ENCODE peak calls at places on chromosomes 11 and 22, in four cellular contexts. L is mesenchymal stem cell, N is aorta, J is lower leg skin. S is an unnamed sample.

GRCh38 chr11:578276-579035 is 2.2 kb downstream of the PHRF1 start:
- DNase-seq in J (no peak), N (no peak), L (no peak), S (no peak)

GRCh38 chr11:101128571-101129202 is 926 bp downstream of the PGR start:
- DNase-seq in J (peak; percentile 82), L (peak; percentile 4), N (peak; percentile 50), S (no peak)

GRCh38 chr11:114440971-114441810 is 1.9 kb downstream of the REXO2 start:
- DNase-seq in J (no peak), N (no peak), L (peak; percentile 47), S (no peak)

GRCh38 chr11:132607575-132607974 is 924.7 kb downstream of the OPCML start:
- DNase-seq in J (no peak), L (no peak), N (no peak), S (no peak)

GRCh38 chr11:101913631-101914030 is 1.2 kb upstream of the CEP126 start:
- DNase-seq in N (no peak), J (no peak), L (peak; percentile 49), S (no peak)

GRCh38 chr11:47980907-47981621 is 705 bp downstream of the PTPRJ start:
- DNase-seq in J (peak; percentile 89), N (peak; percentile 68), L (peak; percentile 59), S (no peak)

GRCh38 chr22:48075604-48076400 is 1313.4 kb downstream of the TBC1D22A start:
- DNase-seq in L (no peak), J (no peak), N (no peak), S (no peak)

GRCh38 chr11:116787786-116788486 is at the start of gene ZPR1:
- DNase-seq in J (peak; percentile 97), L (peak; percentile 83), N (peak; percentile 91), S (peak; percentile 72)

GRCh38 chr11:129705341-129705740 is 110.3 kb upstream of the TMEM45B start:
- DNase-seq in N (no peak), L (no peak), J (peak; percentile 68), S (no peak)

GRCh38 chr22:44277404-44278135 is 35.2 kb downstream of the SHISAL1 start:
- DNase-seq in J (no peak), L (no peak), N (peak; percentile 24), S (no peak)

GRCh38 chr11:2721163-2721935 is 21.6 kb upstream of the KCNQ1OT1 start:
- DNase-seq in L (no peak), J (no peak), N (no peak), S (no peak)
- H3K4me3 ChIP-seq in L (no peak overlapping the region), J (no peak overlapping the region), N (no peak overlapping the region), S (no peak overlapping the region)

DNA sequence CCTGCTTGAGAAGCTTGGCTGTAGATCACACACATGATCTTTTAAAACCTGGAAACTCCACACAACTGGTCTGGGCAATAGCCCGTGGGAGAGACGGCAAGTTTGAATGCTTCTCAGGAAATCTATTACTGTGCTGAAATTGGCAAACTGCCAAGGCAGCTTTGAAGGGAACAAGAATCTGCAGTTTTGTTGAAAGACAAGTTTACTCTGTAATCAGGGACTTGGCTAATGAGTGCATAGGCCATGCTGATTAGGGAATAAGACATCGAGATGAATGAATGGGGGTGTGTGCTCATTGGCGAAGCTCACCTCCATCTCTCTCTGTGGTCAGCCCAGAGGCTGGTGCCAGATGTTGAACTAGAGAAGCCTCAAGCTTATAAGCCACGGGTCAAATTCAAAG is 218.8 kb downstream of the HIPK3 start:
- DNase-seq in N (no peak), J (no peak), L (peak; percentile 32), S (peak; percentile 65)
- H3K4me3 ChIP-seq in N (no peak overlapping the region), J (no peak overlapping the region), L (no peak overlapping the region), S (no peak overlapping the region)

GRCh38 chr11:78349614-78350013 is 68.0 kb downstream of the GAB2 start:
- DNase-seq in L (no peak), J (no peak), N (no peak), S (no peak)

GRCh38 chr11:78351193-78351592 is 66.4 kb downstream of the GAB2 start:
- DNase-seq in J (no peak), N (no peak), L (no peak), S (no peak)

GRCh38 chr11:78349114-78349513 is 68.5 kb downstream of the GAB2 start:
- DNase-seq in N (no peak), L (no peak), J (no peak), S (no peak)

GRCh38 chr11:78350646-78351165 is 66.9 kb downstream of the GAB2 start:
- DNase-seq in J (no peak), N (no peak), L (peak; percentile 47), S (peak; percentile 66)

DNA sequence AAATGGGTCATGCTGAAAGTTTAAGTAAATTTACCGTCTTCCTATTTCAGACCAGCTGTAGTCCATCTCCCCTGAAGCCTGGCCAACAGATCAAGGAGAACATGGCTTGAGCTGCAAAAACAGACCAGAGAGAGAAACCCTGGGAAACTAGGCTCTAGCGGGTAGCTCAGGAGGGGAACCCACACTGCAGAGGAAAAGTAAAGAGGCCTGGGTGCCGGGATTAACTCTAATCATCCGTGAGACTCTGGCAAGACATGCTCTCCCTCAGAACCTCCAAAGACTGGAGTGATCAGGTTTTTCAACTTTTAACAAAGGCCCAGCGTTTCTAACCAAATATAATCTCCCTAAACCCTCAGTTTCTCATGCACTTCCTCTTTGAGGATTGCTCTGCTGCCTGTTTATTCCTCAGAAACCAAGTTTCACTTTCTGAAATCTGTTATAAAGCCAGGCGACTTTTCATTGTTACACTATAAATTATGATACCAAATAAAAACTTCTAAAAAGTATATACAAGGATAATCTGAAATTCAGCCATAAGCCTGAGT is 67.4 kb downstream of the GAB2 start:
- DNase-seq in J (no peak), L (peak; percentile 52), N (no peak), S (peak; percentile 39)
- H3K4me3 ChIP-seq in J (no peak overlapping the region), L (no peak overlapping the region), N (no peak overlapping the region), S (no peak overlapping the region)

GRCh38 chr11:63683133-63683991 is 2.1 kb downstream of the RTN3 start:
- DNase-seq in L (no peak), J (no peak), N (no peak), S (peak; percentile 50)
- H3K4me3 ChIP-seq in L (no peak overlapping the region), J (no peak overlapping the region), N (peak overlapping the region; percentile 92), S (peak overlapping the region; percentile 94)

GRCh38 chr22:36467042-36467810 is 14.2 kb downstream of the TXN2 start:
- DNase-seq in L (peak; percentile 87), N (no peak), J (peak; percentile 86), S (peak; percentile 88)

GRCh38 chr22:36465232-36466021 is 16.0 kb downstream of the TXN2 start:
- DNase-seq in J (peak; percentile 92), L (peak; percentile 92), N (peak; percentile 89), S (peak; percentile 93)

GRCh38 chr22:36467946-36468345 is 13.5 kb downstream of the TXN2 start:
- DNase-seq in N (peak; percentile 80), J (peak; percentile 85), L (peak; percentile 98), S (peak; percentile 97)

GRCh38 chr22:36464715-36465231 is 16.7 kb downstream of the TXN2 start:
- DNase-seq in N (no peak), L (no peak), J (peak; percentile 85), S (no peak)

DNA sequence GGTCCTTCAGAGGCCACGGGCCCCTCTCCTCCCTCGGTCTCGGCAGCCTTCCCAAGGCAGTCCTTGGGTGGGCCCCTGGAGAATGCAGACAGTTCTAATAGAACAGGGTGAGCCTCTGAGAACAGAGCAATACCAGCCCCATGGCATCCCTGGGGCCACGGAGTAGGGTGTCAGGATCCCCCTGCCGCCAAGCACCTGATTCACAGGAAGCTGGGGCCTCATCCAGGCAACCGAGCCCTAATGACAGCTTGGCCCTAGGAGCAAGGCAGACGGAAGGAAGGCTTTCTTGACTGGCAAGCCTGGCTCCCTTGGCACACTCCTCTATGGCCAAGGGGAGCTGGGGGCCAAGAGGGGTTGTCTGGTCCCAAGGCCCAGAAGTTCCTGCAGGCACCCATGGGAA is 15.2 kb downstream of the TXN2 start:
- DNase-seq in L (no peak), N (no peak), J (peak; percentile 85), S (no peak)
- H3K4me3 ChIP-seq in L (no peak overlapping the region), N (no peak overlapping the region), J (no peak overlapping the region), S (no peak overlapping the region)

S was measured in astrocyte of the spinal cord.